ENCODE peak calls at places on chromosome 2, in eight cellular contexts. B, A, K, Z, N, E, D and S are unnamed samples.

GRCh38 chr2:121825003-121825950 is 69.8 kb downstream of the TSN start:
- DNase-seq in B (no peak), A (no peak), K (no peak), Z (peak; percentile 39), N (no peak), E (no peak), D (no peak), S (no peak)

GRCh38 chr2:183117226-183117625 is 7.0 kb upstream of the NUP35 start:
- DNase-seq in B (no peak), A (no peak), K (no peak), Z (no peak), N (no peak), E (no peak), D (no peak), S (no peak)

GRCh38 chr2:241639385-241639784 is 1.9 kb downstream of the ATG4B start:
- DNase-seq in B (no peak), A (no peak), K (no peak), Z (no peak), N (no peak), E (no peak), D (no peak), S (no peak)

GRCh38 chr2:202934456-202934855 is 22.4 kb downstream of the CARF start:
- DNase-seq in B (no peak), A (no peak), K (no peak), Z (no peak), N (no peak), E (no peak), D (no peak), S (no peak)

GRCh38 chr2:109045505-109045904 is 56.5 kb upstream of the EDAR start:
- DNase-seq in B (no peak), A (no peak), K (no peak), Z (peak; percentile 23), N (no peak), E (no peak), D (no peak), S (no peak)

GRCh38 chr2:195092341-195092740 is 564.7 kb upstream of the SLC39A10 start:
- DNase-seq in B (no peak), A (peak; percentile 6), K (no peak), Z (no peak), N (no peak), E (no peak), D (no peak), S (no peak)

GRCh38 chr2:200877443-200877842 is 11.4 kb downstream of the PPIL3 start:
- DNase-seq in B (no peak), A (no peak), K (no peak), Z (no peak), N (no peak), E (no peak), D (no peak), S (no peak)

GRCh38 chr2:222903234-222904220 is 42.7 kb downstream of the ACSL3 start:
- DNase-seq in B (no peak), A (no peak), K (no peak), Z (peak; percentile 30), N (peak; percentile 23), E (peak; percentile 69), D (no peak), S (peak; percentile 16)

GRCh38 chr2:23561088-23561487 is 176.1 kb downstream of the KLHL29 start:
- DNase-seq in B (peak; percentile 84), A (no peak), K (no peak), Z (no peak), N (peak; percentile 59), E (peak; percentile 40), D (no peak), S (no peak)

DNA sequence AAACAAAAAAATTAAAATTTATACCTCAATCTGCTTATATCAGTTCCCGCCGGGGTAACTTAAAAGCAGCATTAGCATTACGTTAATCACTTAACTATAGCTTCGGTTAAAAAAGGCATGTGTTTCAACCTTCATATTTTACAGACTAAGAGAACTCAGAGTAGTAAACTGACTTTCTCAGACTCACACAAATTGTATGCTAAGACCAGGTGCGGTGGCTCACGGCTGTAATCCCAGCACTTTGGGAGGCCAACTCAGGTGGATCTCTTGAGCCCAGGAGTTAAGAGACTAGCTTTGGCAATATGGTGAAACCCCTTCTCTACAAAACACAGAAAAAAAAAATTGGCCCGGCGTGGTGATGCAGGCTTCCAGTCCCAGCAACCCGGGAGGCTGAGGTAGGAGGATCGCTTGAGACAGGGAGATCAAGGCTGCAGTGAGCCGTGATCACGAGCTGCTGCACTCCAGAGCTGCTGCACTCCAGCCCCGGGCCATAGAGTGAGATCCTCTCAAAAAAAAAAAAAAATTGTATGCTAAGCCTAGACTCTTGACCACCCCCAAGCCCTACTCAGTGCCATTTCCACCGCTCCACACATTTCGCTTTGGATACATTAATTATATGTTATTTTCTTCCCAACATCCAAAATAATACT is 2.4 kb downstream of the HNRNPLL start:
- DNase-seq in B (no peak), A (no peak), K (no peak), Z (peak; percentile 21), N (no peak), E (no peak), D (no peak), S (peak; percentile 36)
- H3K4me3 ChIP-seq in B (peak overlapping the region; percentile 84), A (no peak overlapping the region), K (peak overlapping the region; percentile 85), Z (peak overlapping the region; percentile 85), N (peak overlapping the region; percentile 37), E (peak overlapping the region; percentile 85), D (peak overlapping the region; percentile 90), S (peak overlapping the region; percentile 99)

GRCh38 chr2:217857624-217858506 is 144.9 kb downstream of the TNS1 start:
- DNase-seq in B (no peak), A (no peak), K (no peak), Z (no peak), N (no peak), E (no peak), D (peak; percentile 60), S (no peak)
- H3K4me3 ChIP-seq in B (peak overlapping the region; percentile 34), A (no peak overlapping the region), K (no peak overlapping the region), Z (no peak overlapping the region), N (no peak overlapping the region), E (no peak overlapping the region), D (peak overlapping the region; percentile 68), S (no peak overlapping the region)

DNA sequence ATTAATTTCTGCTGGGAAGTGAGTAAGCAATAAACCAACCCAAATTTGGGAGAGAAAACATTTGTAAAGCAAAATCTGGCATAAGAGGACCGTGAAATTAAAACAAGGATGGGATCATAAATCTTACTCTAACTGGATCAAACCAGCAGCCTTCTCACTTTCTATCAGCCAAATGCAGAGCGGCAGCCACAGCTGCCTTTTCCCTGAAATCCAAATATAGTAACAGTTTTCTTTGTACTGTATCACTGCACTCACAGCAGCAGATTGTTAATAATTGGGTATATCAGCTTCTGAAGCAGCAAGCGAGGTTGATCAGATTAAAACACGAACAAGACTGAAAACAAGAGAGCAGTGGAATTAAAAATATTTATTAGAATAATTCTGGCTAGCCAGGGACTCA is 245.2 kb upstream of the REG3G start:
- DNase-seq in B (no peak), A (no peak), K (no peak), Z (no peak), N (no peak), E (no peak), D (no peak), S (no peak)
- H3K4me3 ChIP-seq in B (no peak overlapping the region), A (no peak overlapping the region), K (no peak overlapping the region), Z (no peak overlapping the region), N (no peak overlapping the region), E (no peak overlapping the region), D (no peak overlapping the region), S (no peak overlapping the region)

DNA sequence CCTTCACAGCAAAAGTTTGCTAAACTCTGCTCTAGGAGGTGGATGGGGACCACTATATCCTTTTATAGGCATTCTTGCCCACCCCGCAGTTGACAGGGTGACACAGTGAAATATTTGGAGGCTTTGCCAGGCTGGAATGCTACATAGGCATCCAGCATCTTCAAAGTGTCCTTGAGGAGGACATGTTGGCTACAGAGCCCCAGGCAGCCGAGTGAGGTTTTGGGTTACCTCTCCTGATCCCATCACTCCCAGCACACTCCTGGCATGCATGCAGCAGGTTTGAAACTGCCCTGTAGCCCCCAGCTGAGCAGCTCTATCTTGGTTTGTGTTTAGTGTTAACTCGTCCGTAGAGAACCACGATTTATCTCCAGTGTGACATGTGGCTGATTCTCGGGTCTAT is 7.3 kb downstream of the FOSL2 start:
- DNase-seq in B (no peak), A (no peak), K (no peak), Z (no peak), N (no peak), E (no peak), D (no peak), S (no peak)
- H3K4me3 ChIP-seq in B (no peak overlapping the region), A (no peak overlapping the region), K (no peak overlapping the region), Z (no peak overlapping the region), N (no peak overlapping the region), E (no peak overlapping the region), D (no peak overlapping the region), S (no peak overlapping the region)

DNA sequence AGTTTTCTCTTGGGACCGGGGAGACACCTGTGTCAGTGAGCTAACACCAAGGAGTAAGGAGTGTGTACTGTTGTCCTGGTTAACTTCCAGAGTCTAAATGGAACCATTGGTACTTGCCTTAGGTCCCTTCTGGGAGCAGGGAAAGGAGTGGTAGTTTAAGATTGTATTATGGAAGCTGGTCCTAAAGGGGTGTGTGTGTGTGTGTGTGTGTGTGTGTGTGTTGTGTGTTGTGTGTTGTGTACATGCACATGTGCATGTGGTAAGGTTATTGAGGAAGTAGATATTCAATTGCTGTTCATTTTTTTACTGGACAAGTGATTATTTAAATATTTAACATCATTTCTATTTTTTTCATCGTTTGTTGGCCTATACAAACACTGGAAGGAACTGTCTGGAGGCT is 1.4 kb downstream of the APLF start:
- DNase-seq in B (no peak), A (no peak), K (no peak), Z (no peak), N (no peak), E (no peak), D (no peak), S (no peak)
- H3K4me3 ChIP-seq in B (no peak overlapping the region), A (no peak overlapping the region), K (no peak overlapping the region), Z (no peak overlapping the region), N (no peak overlapping the region), E (no peak overlapping the region), D (no peak overlapping the region), S (no peak overlapping the region)

GRCh38 chr2:218366621-218367414 is 10.2 kb downstream of the CATIP start:
- DNase-seq in B (no peak), A (no peak), K (no peak), Z (no peak), N (no peak), E (no peak), D (no peak), S (no peak)
- H3K4me3 ChIP-seq in B (peak overlapping the region; percentile 50), A (peak overlapping the region; percentile 79), K (peak overlapping the region; percentile 54), Z (peak overlapping the region; percentile 40), N (no peak overlapping the region), E (no peak overlapping the region), D (peak overlapping the region; percentile 60), S (peak overlapping the region; percentile 44)